ENCODE peak calls at places on chromosomes 7 and 10, in seven cellular contexts. I is left ventricle myocardium inferior; B is NB4; X is stimulated activated naive B cell treated with anti-CD40 and anti-IgM and Interleukin-4, amounts not matched to agents 10 μg/mL and 1 μg/mL and 100 μg/mL, for 72 hours; T is chondrocyte; U is GM12878; K is posterior cingulate gyrus. Q is an unnamed sample.

GRCh38 chr7:84328571-84328970 is 134.0 kb upstream of the SEMA3A start:
- DNase-seq in I (no peak), B (no peak), X (no peak), T (no peak), U (no peak), K (no peak), Q (no peak)

GRCh38 chr10:97325754-97326153 is 6.7 kb downstream of the FRAT1 start:
- DNase-seq in I (no peak), B (no peak), X (no peak), T (no peak), U (no peak), K (peak; percentile 18), Q (no peak)

GRCh38 chr10:66349076-66349475 is 576.8 kb upstream of the LRRTM3 start:
- DNase-seq in I (no peak), B (no peak), X (no peak), T (no peak), U (no peak), K (no peak), Q (no peak)

GRCh38 chr10:5476918-5477525 is 22.3 kb downstream of the CALML5 start:
- DNase-seq in I (no peak), B (no peak), X (no peak), T (no peak), U (no peak), K (no peak), Q (no peak)

GRCh38 chr10:63491558-63492316 is 26.0 kb upstream of the JMJD1C start:
- DNase-seq in I (no peak), B (peak; percentile 88), X (no peak), T (no peak), U (no peak), K (no peak), Q (peak; percentile 29)

GRCh38 chr10:119750391-119751230 is 24.8 kb downstream of the INPP5F start:
- DNase-seq in I (peak; percentile 44), B (peak; percentile 79), X (peak; percentile 47), T (no peak), U (peak; percentile 36), K (peak; percentile 95), Q (peak; percentile 62)

GRCh38 chr7:13903997-13904396 is 85.5 kb downstream of the ETV1 start:
- DNase-seq in I (no peak), B (no peak), X (no peak), T (no peak), U (no peak), K (no peak), Q (no peak)

GRCh38 chr7:64407148-64407547 is 93.4 kb downstream of the ZNF736 start:
- DNase-seq in I (no peak), B (no peak), X (no peak), T (no peak), U (no peak), K (peak; percentile 70), Q (no peak)

GRCh38 chr7:73773700-73774517 is 3.8 kb upstream of the CLDN3 start:
- DNase-seq in I (no peak), B (peak; percentile 56), X (no peak), T (no peak), U (no peak), K (peak; percentile 69), Q (no peak)

GRCh38 chr7:5827755-5828154 is 46.3 kb upstream of the RNF216 start:
- DNase-seq in I (no peak), B (peak; percentile 55), X (no peak), T (no peak), U (no peak), K (peak; percentile 74), Q (no peak)

GRCh38 chr10:116840389-116841075 is 8.8 kb upstream of the ENO4 start:
- DNase-seq in I (no peak), B (no peak), X (no peak), T (no peak), U (no peak), K (no peak), Q (no peak)

GRCh38 chr7:2873686-2874551 is 29.8 kb upstream of the GNA12 start:
- DNase-seq in I (no peak), B (peak; percentile 42), X (peak; percentile 70), T (no peak), U (no peak), K (peak; percentile 89), Q (no peak)

GRCh38 chr7:35968140-35968940 is 167.5 kb downstream of the SEPTIN7 start:
- DNase-seq in I (no peak), B (no peak), X (no peak), T (no peak), U (no peak), K (no peak), Q (no peak)

GRCh38 chr10:74194545-74194944 is 43.5 kb downstream of the ADK start:
- DNase-seq in I (no peak), B (no peak), X (no peak), T (no peak), U (no peak), K (no peak), Q (no peak)

GRCh38 chr7:22696672-22697071 is 30.3 kb upstream of the IL6 start:
- DNase-seq in I (no peak), B (no peak), X (no peak), T (no peak), U (no peak), K (no peak), Q (no peak)

GRCh38 chr10:68330852-68331454 is 911 bp upstream of the HNRNPH3 start:
- DNase-seq in I (peak; percentile 20), B (no peak), X (no peak), T (no peak), U (no peak), K (peak; percentile 88), Q (peak; percentile 33)

GRCh38 chr10:29585488-29585976 is 49.2 kb downstream of the SVIL start:
- DNase-seq in I (no peak), B (no peak), X (no peak), T (peak; percentile 91), U (no peak), K (no peak), Q (peak; percentile 63)

GRCh38 chr10:120514035-120514620 is 57.1 kb downstream of the PLPP4 start:
- DNase-seq in I (no peak), B (peak; percentile 60), X (no peak), T (no peak), U (no peak), K (no peak), Q (no peak)

GRCh38 chr7:142153400-142153799 is 41.9 kb downstream of the MGAM2 start:
- DNase-seq in I (no peak), B (peak; percentile 40), X (no peak), T (no peak), U (no peak), K (no peak), Q (no peak)

GRCh38 chr7:86930554-86931307 is 128.7 kb downstream of the ELAPOR2 start:
- DNase-seq in I (no peak), B (no peak), X (no peak), T (no peak), U (no peak), K (no peak), Q (no peak)

GRCh38 chr7:2114052-2114451 is 118.7 kb downstream of the MAD1L1 start:
- DNase-seq in I (no peak), B (no peak), X (no peak), T (no peak), U (no peak), K (no peak), Q (peak; percentile 53)

GRCh38 chr7:131747625-131748024 is 191.2 kb upstream of the PODXL start:
- DNase-seq in I (no peak), B (no peak), X (no peak), T (no peak), U (no peak), K (no peak), Q (no peak)

GRCh38 chr7:74481458-74482324 is 28.0 kb downstream of the GTF2IRD1 start:
- DNase-seq in I (no peak), B (no peak), X (no peak), T (no peak), U (no peak), K (no peak), Q (peak; percentile 63)

GRCh38 chr10:14325325-14325955 is 5.3 kb downstream of the FRMD4A start:
- DNase-seq in I (peak; percentile 22), B (peak; percentile 65), X (peak; percentile 7), T (no peak), U (no peak), K (peak; percentile 88), Q (no peak)

Q was measured in gastrocnemius medialis.